ENCODE peak calls at places on chromosomes 1 and 21, in ten cellular contexts. I is psoas muscle; H is cardiac muscle cell; Q is PC-9; R is CD4-positive, alpha-beta T cell; M is astrocyte; F is dorsolateral prefrontal cortex; W is OCI-LY7; L is tibial artery; C is brain microvascular endothelial cell. B is an unnamed sample.

GRCh38 chr1:176043537-176043936 is 163.5 kb downstream of the COP1 start:
- DNase-seq in C (no peak), Q (no peak), L (no peak), M (no peak), F (no peak), W (no peak), R (no peak), I (no peak), H (no peak), B (no peak)

GRCh38 chr1:202852163-202852904 is 36.6 kb downstream of the RABIF start:
- DNase-seq in M (peak; percentile 36), I (no peak), W (peak; percentile 47), H (peak; percentile 80), C (peak; percentile 59), L (no peak), F (no peak), R (no peak), Q (peak; percentile 57), B (no peak)

GRCh38 chr1:44213222-44214112 is at the start of gene DMAP1:
- DNase-seq in R (peak; percentile 91), C (peak; percentile 67), H (peak; percentile 90), L (peak; percentile 88), I (peak; percentile 79), W (peak; percentile 92), Q (peak; percentile 80), F (peak; percentile 85), M (peak; percentile 71), B (peak; percentile 88)

GRCh38 chr1:220887202-220887867 is 8.1 kb downstream of the HLX start:
- DNase-seq in Q (no peak), M (no peak), L (no peak), F (no peak), R (no peak), I (no peak), C (no peak), H (no peak), W (no peak), B (no peak)

GRCh38 chr1:207018707-207019106 is 13.8 kb downstream of the C1orf116 start:
- DNase-seq in W (no peak), Q (no peak), F (no peak), C (no peak), L (no peak), H (no peak), M (no peak), I (no peak), R (no peak), B (no peak)

GRCh38 chr1:96060621-96061020 is 661.0 kb upstream of the PTBP2 start:
- DNase-seq in F (no peak), I (no peak), Q (no peak), M (no peak), C (no peak), R (no peak), H (no peak), L (no peak), W (no peak), B (no peak)

GRCh38 chr1:155976062-155976912 is 2.1 kb downstream of the ARHGEF2 start:
- DNase-seq in L (peak; percentile 92), H (peak; percentile 83), C (peak; percentile 20), R (peak; percentile 80), I (peak; percentile 72), Q (peak; percentile 44), F (no peak), W (no peak), M (peak; percentile 56), B (peak; percentile 75)

GRCh38 chr1:43634729-43635128 is 15.2 kb upstream of the KDM4A start:
- DNase-seq in H (no peak), W (no peak), C (no peak), Q (peak; percentile 18), L (no peak), R (no peak), M (no peak), F (no peak), I (no peak), B (no peak)

DNA sequence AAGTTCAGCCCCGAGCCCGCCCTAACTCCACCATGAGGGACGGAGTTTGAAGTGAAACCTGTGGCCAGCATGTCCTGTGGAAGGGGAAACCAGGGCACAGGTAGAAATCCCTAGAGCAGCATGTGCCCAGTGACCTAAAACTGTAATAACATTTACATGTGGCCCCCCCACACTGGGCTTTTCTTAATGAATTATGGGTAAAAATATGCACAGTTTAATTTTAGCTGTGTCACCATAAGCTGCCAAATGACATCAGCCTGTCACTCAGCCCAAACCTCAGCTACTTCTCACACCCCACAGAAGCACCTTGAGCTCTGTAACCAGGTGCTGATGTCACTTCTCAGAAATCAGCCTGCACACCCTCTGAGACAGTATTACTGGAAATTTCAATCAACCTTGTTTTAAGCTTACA is 50.0 kb upstream of the SLC19A1 start:
- DNase-seq in R (peak; percentile 62), F (no peak), I (no peak), C (no peak), W (peak; percentile 17), M (no peak), L (peak; percentile 34), H (no peak), Q (no peak), B (no peak)
- TF ChIP-seq CTCF in R (no peak), F (no peak), I (no peak), C (no peak), W (no peak), M (no peak), L (no peak), H (no peak), Q (no peak), B (no peak)

GRCh38 chr1:24319962-24320361 is 805 bp downstream of the GRHL3 start:
- DNase-seq in W (no peak), Q (no peak), L (no peak), M (no peak), C (no peak), H (no peak), F (no peak), I (no peak), R (no peak), B (no peak)

GRCh38 chr1:24321150-24321549 is 2.0 kb downstream of the GRHL3 start:
- DNase-seq in F (no peak), C (no peak), M (no peak), W (no peak), Q (no peak), R (no peak), H (no peak), I (no peak), L (no peak), B (no peak)

GRCh38 chr1:24317081-24317480 is 2.1 kb upstream of the GRHL3 start:
- DNase-seq in I (no peak), W (no peak), M (no peak), L (no peak), C (no peak), R (no peak), Q (peak; percentile 61), H (no peak), F (no peak), B (no peak)

GRCh38 chr1:24318238-24318987 is 744 bp upstream of the GRHL3 start:
- DNase-seq in W (no peak), R (no peak), Q (no peak), C (no peak), F (no peak), H (peak; percentile 57), I (no peak), M (peak; percentile 66), L (no peak), B (no peak)

GRCh38 chr1:24318988-24319863 is at the start of gene GRHL3:
- DNase-seq in L (no peak), I (no peak), F (no peak), Q (peak; percentile 72), H (no peak), R (no peak), M (peak; percentile 17), W (no peak), C (no peak), B (no peak)
- H3K27ac ChIP-seq in L (no peak within 1 kb of the TSS), I (peak within 1 kb of the TSS; percentile 31), F (no peak within 1 kb of the TSS), Q (peak within 1 kb of the TSS; percentile 98), H (no peak within 1 kb of the TSS), R (no peak within 1 kb of the TSS), M (no peak within 1 kb of the TSS), W (no peak within 1 kb of the TSS), C (no peak within 1 kb of the TSS), B (no peak within 1 kb of the TSS)

GRCh38 chr21:45510466-45510955 is 31.7 kb downstream of the SLC19A1 start:
- DNase-seq in M (no peak), R (no peak), Q (no peak), L (no peak), F (no peak), H (no peak), C (no peak), I (no peak), W (no peak), B (peak; percentile 39)

GRCh38 chr21:45508607-45509565 is 33.4 kb downstream of the SLC19A1 start:
- DNase-seq in W (no peak), L (peak; percentile 64), C (no peak), M (no peak), R (no peak), Q (no peak), F (no peak), H (no peak), I (peak; percentile 10), B (peak; percentile 73)

GRCh38 chr21:45511007-45511406 is 31.2 kb downstream of the SLC19A1 start:
- DNase-seq in M (no peak), F (no peak), W (no peak), L (peak; percentile 53), H (no peak), R (no peak), Q (no peak), C (no peak), I (peak; percentile 4), B (peak; percentile 22)

GRCh38 chr21:45507888-45508508 is 34.2 kb downstream of the SLC19A1 start:
- DNase-seq in M (no peak), W (no peak), L (peak; percentile 46), I (no peak), H (no peak), F (no peak), R (no peak), Q (no peak), C (no peak), B (peak; percentile 24)

DNA sequence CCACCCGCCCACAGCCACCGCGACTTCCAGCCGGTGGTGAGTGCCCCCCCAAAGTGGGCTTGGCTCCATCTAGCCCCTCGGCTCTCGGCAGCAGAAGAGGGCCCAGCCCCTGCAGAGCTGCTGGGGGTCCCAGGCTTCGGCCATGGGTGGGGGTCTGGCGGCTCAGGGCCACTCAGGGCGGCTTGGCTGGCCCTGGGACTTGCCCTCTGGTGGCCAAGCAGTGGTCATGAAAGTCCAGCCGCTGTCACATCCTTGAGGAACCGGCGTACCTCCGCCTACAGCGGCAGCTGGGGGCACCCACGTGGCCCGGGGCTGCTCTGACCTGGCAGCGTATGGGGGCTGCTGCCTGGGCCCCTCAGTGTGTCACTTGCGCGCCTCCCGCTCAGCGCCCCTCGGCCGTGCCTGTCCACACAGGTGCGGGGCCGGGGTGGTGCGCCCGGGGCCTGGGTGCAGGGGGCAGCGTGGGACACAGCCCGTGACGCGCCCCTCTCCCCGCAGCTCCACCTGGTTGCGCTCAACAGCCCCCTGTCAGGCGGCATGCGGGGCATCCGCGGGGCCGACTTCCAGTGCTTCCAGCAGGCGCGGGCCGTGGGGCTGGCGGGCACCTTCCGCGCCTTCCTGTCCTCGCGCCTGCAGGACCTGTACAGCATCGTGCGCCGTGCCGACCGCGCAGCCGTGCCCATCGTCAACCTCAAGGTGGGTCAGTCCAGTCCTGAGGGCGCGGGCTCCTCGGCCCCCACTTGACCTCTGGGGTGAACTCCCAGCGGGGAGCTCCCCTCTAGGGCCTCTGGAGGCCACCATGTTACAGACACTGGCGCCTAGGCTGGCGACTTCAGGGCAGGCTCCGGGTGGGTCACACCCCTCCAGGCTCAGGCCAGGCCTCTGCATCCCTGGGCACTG is 32.4 kb downstream of the SLC19A1 start:
- DNase-seq in H (no peak), L (peak; percentile 67), F (no peak), Q (no peak), M (no peak), I (peak; percentile 12), R (no peak), C (no peak), W (no peak), B (peak; percentile 79)
- TF ChIP-seq CTCF in H (no peak), L (no peak), F (no peak), Q (no peak), M (no peak), I (no peak), R (no peak), C (peak; percentile 30), W (no peak), B (no peak)

GRCh38 chr1:9048551-9048950 is 20.9 kb downstream of the SLC2A5 start:
- DNase-seq in F (no peak), C (no peak), H (no peak), Q (no peak), L (no peak), M (no peak), I (no peak), W (no peak), R (no peak), B (no peak)
- H3K27ac ChIP-seq in F (no peak overlapping the region), C (no peak overlapping the region), H (no peak overlapping the region), Q (no peak overlapping the region), L (no peak overlapping the region), M (no peak overlapping the region), I (no peak overlapping the region), W (no peak overlapping the region), R (no peak overlapping the region), B (no peak overlapping the region)